ENCODE peak calls at places on chromosomes 13 and 19, in five cellular contexts. A, I, S, V and U are unnamed samples.

GRCh38 chr13:72931311-72931710 is 127.5 kb upstream of the KLF5 start:
- DNase-seq in I (no peak), V (no peak), S (no peak), A (no peak), U (no peak)

GRCh38 chr13:39765801-39766463 is 110.5 kb downstream of the COG6 start:
- DNase-seq in A (peak; percentile 56), I (peak; percentile 46), S (peak; percentile 37), V (no peak), U (no peak)

GRCh38 chr13:104256701-104257100 is 1190.5 kb upstream of the SLC10A2 start:
- DNase-seq in I (no peak), A (no peak), V (no peak), S (no peak), U (no peak)

GRCh38 chr13:39773833-39774232 is 118.4 kb downstream of the COG6 start:
- DNase-seq in S (peak; percentile 85), I (no peak), A (no peak), V (no peak), U (no peak)

GRCh38 chr19:3494559-3494958 is 5.9 kb downstream of the DOHH start:
- DNase-seq in A (no peak), S (no peak), I (peak; percentile 52), V (no peak), U (no peak)

GRCh38 chr13:112772539-112772909 is 82.7 kb downstream of the ATP11A start:
- DNase-seq in I (no peak), S (no peak), A (no peak), V (no peak), U (no peak)

GRCh38 chr13:50449465-50449864 is 394.0 kb downstream of the DLEU7 start:
- DNase-seq in I (no peak), A (no peak), V (no peak), S (no peak), U (no peak)

GRCh38 chr19:50266041-50266440 is 62.6 kb downstream of the MYH14 start:
- DNase-seq in I (no peak), V (no peak), A (no peak), S (no peak), U (no peak)

GRCh38 chr13:60230593-60230992 is 66.9 kb upstream of the DIAPH3 start:
- DNase-seq in I (no peak), V (no peak), S (peak; percentile 83), A (no peak), U (no peak)

GRCh38 chr19:33208904-33209843 is 15.0 kb downstream of the LRP3 start:
- DNase-seq in I (no peak), S (no peak), A (no peak), V (no peak), U (no peak)

GRCh38 chr19:42067315-42067888 is 2.6 kb downstream of the GRIK5 start:
- DNase-seq in A (no peak), I (no peak), S (no peak), V (no peak), U (no peak)

GRCh38 chr19:29540128-29540527 is 14.3 kb downstream of the VSTM2B start:
- DNase-seq in V (no peak), S (no peak), I (no peak), A (no peak), U (no peak)

GRCh38 chr13:20848203-20848602 is 54.3 kb downstream of the XPO4 start:
- DNase-seq in I (no peak), A (no peak), S (no peak), V (no peak), U (no peak)

GRCh38 chr13:60351326-60351725 is 45.7 kb upstream of the TDRD3 start:
- DNase-seq in V (no peak), I (no peak), A (no peak), S (peak; percentile 76), U (peak; percentile 37)

GRCh38 chr13:34011552-34012085 is 193.7 kb downstream of the RFC3 start:
- DNase-seq in S (no peak), A (no peak), I (no peak), V (no peak), U (no peak)

GRCh38 chr13:41740479-41740878 is 220.4 kb downstream of the VWA8 start:
- DNase-seq in A (no peak), I (no peak), V (no peak), S (peak; percentile 24), U (no peak)

GRCh38 chr13:108597943-108598342 is 31.5 kb upstream of the MYO16 start:
- DNase-seq in A (no peak), V (no peak), S (peak; percentile 7), I (no peak), U (no peak)

GRCh38 chr13:46553886-46554855 is 1.2 kb downstream of the LRCH1 start:
- DNase-seq in I (peak; percentile 71), A (peak; percentile 78), V (peak; percentile 14), S (peak; percentile 89), U (no peak)

GRCh38 chr13:32309812-32310706 is 5.1 kb downstream of the ZAR1L start:
- DNase-seq in I (no peak), V (no peak), S (peak; percentile 47), A (peak; percentile 74), U (no peak)

GRCh38 chr13:44648392-44649117 is 72.4 kb upstream of the TSC22D1 start:
- DNase-seq in I (no peak), V (no peak), S (no peak), A (peak; percentile 43), U (no peak)

GRCh38 chr19:27966390-27966816 is 1246.5 kb downstream of the UQCRFS1 start:
- DNase-seq in A (peak; percentile 51), S (no peak), V (no peak), I (no peak), U (no peak)

GRCh38 chr19:4910594-4911273 is 1.4 kb downstream of the UHRF1 start:
- DNase-seq in S (peak; percentile 87), V (no peak), I (no peak), A (no peak), U (no peak)

GRCh38 chr19:41861098-41861768 is 1.2 kb downstream of the RPS19 start:
- DNase-seq in I (no peak), V (no peak), A (no peak), S (no peak), U (no peak)

GRCh38 chr13:74243637-74244526 is 109.7 kb upstream of the KLF12 start:
- DNase-seq in S (peak; percentile 83), A (no peak), I (no peak), V (no peak), U (peak; percentile 62)

GRCh38 chr19:19062454-19063182 is 1.2 kb upstream of the SLC25A42 start:
- DNase-seq in I (no peak), A (peak; percentile 46), S (peak; percentile 61), V (no peak), U (no peak)
- H3K4me3 ChIP-seq in I (peak overlapping the region; percentile 76), A (peak overlapping the region; percentile 58), S (peak overlapping the region; percentile 49), V (peak overlapping the region; percentile 87), U (peak overlapping the region; percentile 48)

GRCh38 chr13:111555268-111555633 is 234.8 kb downstream of the TEX29 start:
- DNase-seq in A (no peak), I (no peak), V (no peak), S (no peak), U (no peak)

GRCh38 chr13:111554539-111555267 is 234.3 kb downstream of the TEX29 start:
- DNase-seq in V (no peak), I (no peak), S (no peak), A (peak; percentile 35), U (no peak)

GRCh38 chr13:111551421-111551820 is 231.0 kb downstream of the TEX29 start:
- DNase-seq in A (no peak), S (no peak), I (no peak), V (no peak), U (no peak)

GRCh38 chr13:111555906-111556305 is 235.5 kb downstream of the TEX29 start:
- DNase-seq in S (no peak), I (no peak), V (no peak), A (no peak), U (no peak)

GRCh38 chr13:111552891-111553637 is 232.6 kb downstream of the TEX29 start:
- DNase-seq in S (no peak), A (no peak), I (no peak), V (no peak), U (no peak)
- H3K4me3 ChIP-seq in S (no peak overlapping the region), A (no peak overlapping the region), I (no peak overlapping the region), V (no peak overlapping the region), U (no peak overlapping the region)

GRCh38 chr19:43524922-43525835 is 1.8 kb downstream of the ETHE1 start:
- DNase-seq in S (peak; percentile 41), I (peak; percentile 65), V (no peak), A (peak; percentile 74), U (no peak)
- H3K4me3 ChIP-seq in S (peak overlapping the region; percentile 87), I (peak overlapping the region; percentile 96), V (peak overlapping the region; percentile 80), A (peak overlapping the region; percentile 96), U (peak overlapping the region; percentile 80)

DNA sequence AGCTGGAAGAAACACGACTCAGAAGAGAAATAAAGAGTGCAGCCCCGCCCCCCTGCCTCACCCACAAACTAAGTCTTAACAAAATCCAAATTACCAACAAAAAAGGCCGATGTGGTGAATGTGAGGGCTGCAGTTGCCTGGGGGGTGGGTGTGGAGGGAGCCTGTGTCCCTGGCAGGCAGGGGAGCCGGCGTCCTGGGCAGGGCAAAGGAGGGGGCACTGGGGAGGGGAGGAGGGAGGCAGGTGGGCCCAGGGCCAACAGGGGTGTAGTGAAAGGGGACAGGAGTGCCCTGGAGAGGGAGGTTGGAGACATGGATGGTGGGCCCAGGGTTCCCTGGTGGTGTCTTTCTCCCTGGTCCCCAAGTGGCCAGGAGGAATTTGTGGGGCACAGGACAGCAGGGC is 4.0 kb downstream of the IRGC start:
- DNase-seq in V (no peak), A (no peak), S (no peak), I (no peak), U (no peak)
- H3K4me3 ChIP-seq in V (no peak overlapping the region), A (no peak overlapping the region), S (no peak overlapping the region), I (no peak overlapping the region), U (no peak overlapping the region)

GRCh38 chr13:97274782-97275252 is 52.7 kb downstream of the MBNL2 start:
- DNase-seq in I (no peak), A (no peak), S (peak; percentile 89), V (no peak), U (no peak)
- H3K4me3 ChIP-seq in I (no peak overlapping the region), A (no peak overlapping the region), S (no peak overlapping the region), V (no peak overlapping the region), U (no peak overlapping the region)

GRCh38 chr19:12034196-12034595 is 1.3 kb downstream of the ZNF433 start:
- DNase-seq in S (no peak), V (no peak), A (no peak), I (no peak), U (no peak)
- H3K4me3 ChIP-seq in S (no peak overlapping the region), V (peak overlapping the region; percentile 81), A (no peak overlapping the region), I (peak overlapping the region; percentile 82), U (peak overlapping the region; percentile 64)

GRCh38 chr19:14383556-14383897 is 2.3 kb downstream of the ADGRE5 start:
- DNase-seq in V (no peak), S (no peak), A (no peak), I (no peak), U (no peak)
- H3K4me3 ChIP-seq in V (peak overlapping the region; percentile 54), S (peak overlapping the region; percentile 45), A (no peak overlapping the region), I (peak overlapping the region; percentile 77), U (peak overlapping the region; percentile 0)